ENCODE peak calls at places on chromosomes 1 and 21, in eight cellular contexts. I is transverse colon, L is endothelial cell of umbilical vein, W is HCT116, U is esophagus squamous epithelium, Q is thyroid gland, X is right lobe of liver, E is adrenal gland. G is an unnamed sample. For H3K4me1, the result is how much of the 10 kb centered on the place peaks cover.

GRCh38 chr1:180994262-180994661 is 28.4 kb downstream of the STX6 start:
- DNase-seq in I (no peak), L (no peak), E (no peak), X (no peak), W (no peak), Q (no peak), U (no peak), G (no peak)

GRCh38 chr1:108503062-108503740 is 53.1 kb downstream of the NBPF6 start:
- DNase-seq in Q (no peak), U (no peak), X (no peak), L (no peak), E (peak), W (no peak), I (no peak), G (no peak)

GRCh38 chr1:91589438-91589837 is 88.8 kb downstream of the CDC7 start:
- DNase-seq in X (no peak), Q (no peak), L (no peak), I (no peak), W (no peak), U (no peak), E (no peak), G (no peak)

GRCh38 chr1:210944255-210944654 is 189.7 kb downstream of the KCNH1 start:
- DNase-seq in I (no peak), Q (no peak), W (no peak), L (no peak), U (no peak), X (no peak), E (no peak), G (no peak)

GRCh38 chr1:34361121-34361520 is 184.4 kb downstream of the C1orf94 start:
- DNase-seq in E (no peak), W (no peak), Q (no peak), L (no peak), X (no peak), I (no peak), U (no peak), G (no peak)

GRCh38 chr1:93878501-93878888 is 511 bp downstream of the DNTTIP2 start:
- DNase-seq in L (peak), X (peak), U (no peak), E (peak), I (peak), Q (peak), W (peak), G (peak)

GRCh38 chr1:59776960-59777852 is 37.5 kb upstream of the HOOK1 start:
- DNase-seq in E (no peak), L (peak), I (no peak), W (no peak), U (no peak), Q (no peak), X (no peak), G (no peak)

GRCh38 chr1:176033474-176033873 is 173.6 kb downstream of the COP1 start:
- DNase-seq in U (no peak), I (no peak), W (no peak), X (no peak), E (no peak), L (peak), Q (no peak), G (no peak)

GRCh38 chr1:12386130-12386529 is 156.3 kb downstream of the VPS13D start:
- DNase-seq in X (no peak), E (no peak), Q (peak), W (no peak), L (no peak), U (no peak), I (no peak), G (no peak)

GRCh38 chr1:5165747-5166146 is 511.3 kb downstream of the AJAP1 start:
- DNase-seq in X (no peak), Q (no peak), I (no peak), W (no peak), E (no peak), L (no peak), U (no peak), G (no peak)

GRCh38 chr1:3597599-3597964 is 13.7 kb downstream of the MEGF6 start:
- DNase-seq in Q (no peak), I (no peak), W (no peak), X (no peak), E (no peak), L (no peak), U (no peak), G (no peak)

GRCh38 chr21:18987515-18988026 is 584.0 kb upstream of the TMPRSS15 start:
- DNase-seq in Q (no peak), I (no peak), W (no peak), E (no peak), L (no peak), U (no peak), X (no peak), G (no peak)

GRCh38 chr1:64574301-64574700 is 104.4 kb downstream of the CACHD1 start:
- DNase-seq in W (no peak), I (no peak), E (peak), Q (no peak), U (no peak), X (no peak), L (no peak), G (no peak)

GRCh38 chr1:240031009-240031408 is 60.7 kb upstream of the FMN2 start:
- DNase-seq in E (peak), I (no peak), X (no peak), L (peak), W (no peak), Q (no peak), U (no peak), G (no peak)

GRCh38 chr1:65958561-65959350 is 166.1 kb downstream of the PDE4B start:
- DNase-seq in U (no peak), X (no peak), Q (no peak), L (peak), I (no peak), E (no peak), W (peak), G (no peak)

GRCh38 chr1:245215071-245215470 is 60.3 kb downstream of the KIF26B start:
- DNase-seq in L (no peak), U (no peak), X (no peak), E (no peak), I (no peak), W (no peak), Q (peak), G (no peak)

GRCh38 chr1:230985711-230986110 is 6.8 kb downstream of the ARV1 start:
- DNase-seq in E (no peak), W (no peak), X (no peak), L (no peak), U (no peak), I (peak), Q (no peak), G (no peak)

GRCh38 chr1:72777918-72778317 is 495.6 kb upstream of the NEGR1 start:
- DNase-seq in I (no peak), W (no peak), E (no peak), L (no peak), Q (no peak), X (no peak), U (no peak), G (no peak)

GRCh38 chr1:59631561-59631960 is 183.2 kb upstream of the HOOK1 start:
- DNase-seq in L (no peak), W (no peak), X (no peak), E (no peak), Q (no peak), I (no peak), U (no peak), G (no peak)

GRCh38 chr1:236150972-236151371 is 8.6 kb downstream of the GPR137B start:
- DNase-seq in E (no peak), U (no peak), I (no peak), Q (peak), X (no peak), L (no peak), W (no peak), G (no peak)

GRCh38 chr21:42316891-42317290 is 1.7 kb upstream of the TFF3 start:
- DNase-seq in X (no peak), Q (no peak), L (no peak), E (no peak), I (peak), W (no peak), U (no peak), G (no peak)

GRCh38 chr21:29499734-29500343 is 201.1 kb downstream of the BACH1 start:
- DNase-seq in Q (no peak), W (peak), U (no peak), E (no peak), X (no peak), L (peak), I (no peak), G (no peak)

GRCh38 chr1:96075704-96076455 is 645.7 kb upstream of the PTBP2 start:
- DNase-seq in E (no peak), I (no peak), U (no peak), Q (no peak), L (peak), X (no peak), W (no peak), G (no peak)

GRCh38 chr1:227771771-227772170 is 36.5 kb downstream of the SNAP47 start:
- DNase-seq in E (no peak), U (no peak), L (no peak), I (no peak), W (no peak), X (no peak), Q (no peak), G (no peak)

GRCh38 chr1:84724128-84724860 is 34.0 kb upstream of the SSX2IP start:
- DNase-seq in X (peak), U (no peak), E (no peak), W (peak), L (no peak), I (peak), Q (peak), G (no peak)

GRCh38 chr1:66374561-66375111 is 159.3 kb upstream of the SGIP1 start:
- DNase-seq in U (no peak), L (peak), Q (no peak), E (no peak), X (no peak), W (no peak), I (no peak), G (no peak)

GRCh38 chr1:107413951-107414350 is 273.1 kb downstream of the NTNG1 start:
- DNase-seq in L (no peak), E (no peak), Q (no peak), X (no peak), U (no peak), W (no peak), I (no peak), G (no peak)

GRCh38 chr1:161915051-161915503 is 108.6 kb downstream of the OLFML2B start:
- DNase-seq in I (no peak), X (no peak), E (no peak), W (no peak), Q (no peak), L (no peak), U (no peak), G (no peak)

GRCh38 chr1:64484651-64485050 is 14.7 kb downstream of the CACHD1 start:
- DNase-seq in Q (no peak), X (no peak), U (no peak), I (no peak), W (no peak), E (peak), L (peak), G (no peak)

GRCh38 chr1:84712288-84712874 is 22.1 kb upstream of the SSX2IP start:
- DNase-seq in W (no peak), X (no peak), I (no peak), E (no peak), U (no peak), L (peak), Q (no peak), G (no peak)

GRCh38 chr1:55580845-55581332 is 365.7 kb upstream of the USP24 start:
- DNase-seq in X (no peak), Q (peak), L (no peak), W (peak), U (no peak), E (no peak), I (no peak), G (peak)

GRCh38 chr21:31593161-31593560 is 66.3 kb upstream of the SOD1 start:
- DNase-seq in U (no peak), W (no peak), Q (no peak), I (no peak), X (no peak), L (no peak), E (no peak), G (no peak)

GRCh38 chr1:228852511-228853088 is 117.3 kb downstream of the RHOU start:
- DNase-seq in Q (no peak), L (no peak), X (no peak), W (no peak), U (no peak), E (no peak), I (no peak), G (no peak)

GRCh38 chr21:16192900-16193299 is 463.1 kb downstream of the USP25 start:
- DNase-seq in U (no peak), L (no peak), X (no peak), I (no peak), E (no peak), W (no peak), Q (no peak), G (no peak)

GRCh38 chr1:61080408-61081134 is 1.8 kb upstream of the NFIA start:
- DNase-seq in I (no peak), X (no peak), U (no peak), E (no peak), L (peak), W (no peak), Q (no peak), G (no peak)

GRCh38 chr1:93740601-93741031 is 59.0 kb upstream of the BCAR3 start:
- DNase-seq in X (no peak), E (no peak), U (no peak), W (no peak), Q (no peak), L (peak), I (no peak), G (no peak)

GRCh38 chr21:31878831-31879230 is 6.0 kb downstream of the HUNK start:
- DNase-seq in U (no peak), I (no peak), X (no peak), L (no peak), Q (no peak), W (no peak), E (no peak), G (no peak)

GRCh38 chr1:155044812-155045690 is 6.1 kb upstream of the ADAM15 start:
- DNase-seq in E (peak), L (peak), W (no peak), U (no peak), X (peak), I (peak), Q (peak), G (peak)

GRCh38 chr1:186482661-186483255 is 21.8 kb upstream of the PDC start:
- DNase-seq in L (peak), W (peak), Q (peak), I (peak), U (no peak), E (peak), X (peak), G (no peak)

GRCh38 chr21:36860736-36861594 is 105.5 kb downstream of the HLCS start:
- DNase-seq in U (no peak), X (peak), W (no peak), I (no peak), Q (no peak), L (peak), E (no peak), G (no peak)

GRCh38 chr21:36861924-36862323 is 104.5 kb downstream of the HLCS start:
- DNase-seq in E (no peak), Q (no peak), W (no peak), I (no peak), L (no peak), X (no peak), U (no peak), G (no peak)

GRCh38 chr21:36861595-36861883 is 104.9 kb downstream of the HLCS start:
- DNase-seq in I (no peak), X (no peak), U (no peak), E (no peak), L (no peak), W (no peak), Q (no peak), G (no peak)

GRCh38 chr21:36858320-36858957 is 108.0 kb downstream of the HLCS start:
- DNase-seq in L (no peak), Q (no peak), E (no peak), W (no peak), U (no peak), I (no peak), X (no peak), G (no peak)

GRCh38 chr21:36859744-36860501 is 106.5 kb downstream of the HLCS start:
- DNase-seq in E (peak), I (peak), Q (peak), W (no peak), L (peak), U (no peak), X (peak), G (peak)
- TF ChIP-seq POLR2A in E (no peak), I (no peak), Q (no peak), W (no peak), L (peak), U (no peak), X (peak), G (peak)

DNA sequence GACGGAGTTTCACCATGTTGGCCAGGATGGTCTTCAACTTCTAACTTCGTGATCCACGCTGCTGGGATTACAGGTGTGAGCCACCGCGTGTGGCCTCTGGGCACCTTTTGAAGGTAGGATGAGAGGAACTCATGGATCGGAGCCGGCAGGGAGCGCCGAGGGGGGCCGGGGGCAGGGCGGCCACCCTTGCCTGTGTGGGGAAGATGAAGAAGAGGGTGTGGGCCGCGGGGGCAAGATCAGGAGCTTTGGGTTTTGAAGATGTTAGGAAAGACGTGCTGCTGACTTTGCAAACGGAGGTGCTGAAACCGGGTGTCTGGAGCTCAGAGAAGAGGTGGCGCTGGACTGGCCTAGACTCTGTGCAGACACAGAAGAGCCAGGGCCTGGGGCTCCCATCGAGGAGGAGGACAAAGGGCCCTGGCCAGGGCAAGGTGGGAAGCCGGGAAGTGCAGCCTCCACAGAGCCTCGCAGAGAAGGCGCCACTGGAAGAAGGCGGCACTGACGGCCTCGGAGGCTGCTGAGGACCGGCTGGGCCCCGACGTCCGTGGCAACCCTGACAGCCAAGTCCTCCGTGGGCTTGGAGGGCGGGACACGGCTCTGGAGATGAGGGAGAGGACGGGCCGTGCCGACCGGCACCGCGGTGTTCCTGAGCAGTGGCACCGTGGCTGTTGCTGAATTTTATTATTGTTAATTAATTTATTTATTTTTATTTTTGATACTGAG is 13.7 kb downstream of the RNF223 start:
- DNase-seq in X (no peak), U (no peak), I (no peak), L (no peak), Q (no peak), W (no peak), E (no peak), G (no peak)
- H3K4me1 ChIP-seq in X (under half), U (half or more), I (under half), L (under half), Q (under half), W (under half), E (under half), G (under half)

GRCh38 chr1:19072285-19072981 is 116.0 kb upstream of the IFFO2 start:
- DNase-seq in X (no peak), I (no peak), U (no peak), Q (no peak), L (no peak), E (no peak), W (no peak), G (no peak)

GRCh38 chr1:19071674-19072281 is 115.3 kb upstream of the IFFO2 start:
- DNase-seq in I (peak), L (no peak), W (no peak), U (no peak), Q (no peak), E (no peak), X (no peak), G (no peak)

GRCh38 chr1:19068639-19069276 is 112.3 kb upstream of the IFFO2 start:
- DNase-seq in L (no peak), X (no peak), Q (no peak), U (no peak), I (no peak), E (no peak), W (no peak), G (no peak)

GRCh38 chr1:19070197-19070651 is 113.7 kb upstream of the IFFO2 start:
- DNase-seq in X (no peak), E (no peak), U (no peak), W (no peak), I (no peak), L (no peak), Q (peak), G (no peak)

DNA sequence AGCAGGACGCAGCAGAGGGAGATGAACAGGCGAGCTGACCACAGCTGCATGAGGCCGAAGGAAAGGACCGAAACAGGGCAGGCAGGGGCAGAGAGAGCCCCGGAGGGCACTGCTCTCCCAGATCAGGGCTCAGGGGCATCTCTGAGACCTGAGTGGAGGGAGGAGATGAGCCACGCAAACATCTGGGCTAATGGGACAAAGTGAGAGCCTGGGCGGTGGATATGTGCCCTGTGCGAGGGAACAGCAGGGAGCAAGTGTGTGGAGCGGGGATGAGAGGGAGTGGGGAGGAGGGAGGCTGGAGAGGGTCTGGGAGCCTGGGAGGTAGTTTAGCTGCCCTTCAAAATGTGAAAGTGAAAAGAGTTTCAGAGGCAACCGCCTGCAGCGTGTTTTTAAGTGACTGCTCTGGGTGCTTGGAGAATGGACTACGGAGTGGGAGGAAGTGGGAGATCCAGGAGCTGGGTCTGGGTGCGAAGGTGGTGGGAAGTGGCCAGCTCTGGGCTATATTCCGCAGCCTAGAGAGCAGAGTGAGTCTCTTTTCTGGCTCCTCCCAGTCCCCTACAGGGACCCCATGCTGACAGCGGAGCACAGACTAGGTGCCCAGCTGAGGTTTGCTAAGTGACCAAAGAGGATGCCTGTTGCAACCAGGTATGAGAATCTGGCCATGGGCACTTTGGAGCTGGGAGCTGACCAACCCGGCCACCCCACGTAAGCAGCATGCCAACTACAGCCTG is 114.6 kb upstream of the IFFO2 start:
- DNase-seq in W (no peak), I (no peak), Q (no peak), L (no peak), X (no peak), U (no peak), E (no peak), G (no peak)
- TF ChIP-seq POLR2A in W (no peak), I (no peak), Q (no peak), L (no peak), X (no peak), U (no peak), E (no peak), G (no peak)

GRCh38 chr1:206719169-206719839 is 34.6 kb downstream of the MAPKAPK2 start:
- DNase-seq in L (no peak), I (no peak), W (no peak), E (no peak), U (no peak), X (no peak), Q (no peak), G (no peak)
- H3K4me1 ChIP-seq in L (under half), I (half or more), W (under half), E (half or more), U (half or more), X (under half), Q (under half), G (half or more)

DNA sequence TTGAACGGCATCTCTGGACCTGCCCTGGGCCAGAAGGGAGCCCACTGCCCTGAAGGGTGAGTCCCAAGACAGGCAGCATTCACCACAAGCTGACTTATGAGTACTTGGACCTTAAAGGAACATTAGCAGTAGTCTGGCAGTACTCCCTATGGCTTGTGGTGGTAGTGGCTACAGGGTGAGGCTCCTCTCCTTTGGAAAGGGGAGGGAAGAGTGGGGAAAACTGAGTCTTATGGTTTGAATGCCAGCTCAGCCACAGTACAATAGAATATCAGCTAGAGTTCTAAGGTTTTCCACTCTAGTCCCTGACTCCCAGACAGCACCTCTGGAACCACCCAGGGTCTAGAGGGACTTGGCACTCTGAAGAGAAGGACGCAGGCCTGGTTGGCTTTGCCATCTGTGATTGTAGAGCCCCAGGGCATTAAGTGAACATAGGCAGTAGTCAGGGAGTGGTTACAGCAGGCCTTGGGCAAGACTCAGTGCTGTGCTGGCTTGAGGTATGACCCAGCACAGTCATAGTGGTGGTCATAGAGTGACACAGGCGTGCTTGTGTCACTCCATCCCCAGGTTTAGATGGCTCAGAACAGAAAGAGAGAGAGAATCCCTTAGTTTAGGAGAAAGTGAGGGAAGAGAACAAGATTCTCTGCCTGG is 31.0 kb downstream of the CD53 start:
- DNase-seq in X (no peak), U (no peak), Q (no peak), L (no peak), W (no peak), E (no peak), I (no peak), G (no peak)
- TF ChIP-seq POLR2A in X (no peak), U (no peak), Q (no peak), L (no peak), W (no peak), E (no peak), I (no peak), G (no peak)

GRCh38 chr1:18955442-18956188 is 861 bp downstream of the IFFO2 start:
- DNase-seq in W (no peak), U (no peak), I (peak), Q (peak), E (peak), L (peak), X (peak), G (no peak)
- H3K4me1 ChIP-seq in W (under half), U (half or more), I (half or more), Q (under half), E (under half), L (under half), X (under half), G (under half)

G was measured in gastrocnemius medialis.